ENCODE peak calls at places on chromosomes 2 and 18, in seven cellular contexts. C is transverse colon, M is HepG2, A is prostate gland, E is HCT116, X is K562, Z is stomach. W is an unnamed sample. For H3K4me1, the result is how much of the 10 kb centered on the place peaks cover.

GRCh38 chr2:219368690-219369108 is 19.0 kb downstream of the DNPEP start:
- DNase-seq in X (no peak), Z (no peak), M (no peak), C (no peak), A (peak), E (no peak), W (no peak)

GRCh38 chr18:13381907-13382682 is 163.5 kb downstream of the LDLRAD4 start:
- DNase-seq in E (no peak), M (no peak), C (peak), X (no peak), Z (peak), A (peak), W (peak)

GRCh38 chr2:3805120-3805519 is 101.7 kb downstream of the DCDC2C start:
- DNase-seq in M (peak), Z (no peak), C (no peak), E (peak), X (peak), A (peak), W (no peak)

GRCh38 chr2:157893611-157894010 is 17.5 kb upstream of the ACVR1 start:
- DNase-seq in A (no peak), E (no peak), M (no peak), Z (no peak), C (no peak), X (no peak), W (no peak)

GRCh38 chr18:48983793-48984437 is 33.1 kb upstream of the SMAD7 start:
- DNase-seq in A (no peak), E (no peak), C (no peak), X (no peak), Z (peak), M (peak), W (no peak)

GRCh38 chr2:37776487-37776886 is 105.0 kb upstream of the CDC42EP3 start:
- DNase-seq in E (peak), C (no peak), M (no peak), A (no peak), Z (no peak), X (no peak), W (no peak)

GRCh38 chr2:63053889-63054725 is 3.5 kb downstream of the OTX1 start:
- DNase-seq in A (peak), M (no peak), Z (no peak), E (no peak), C (peak), X (no peak), W (peak)

GRCh38 chr2:170815746-170816498 is 765 bp upstream of the GAD1 start:
- DNase-seq in M (peak), C (peak), E (peak), Z (peak), X (peak), A (peak), W (no peak)

GRCh38 chr2:17136895-17137294 is 381.3 kb downstream of the RAD51AP2 start:
- DNase-seq in M (no peak), X (no peak), C (no peak), E (no peak), Z (no peak), A (no peak), W (no peak)

GRCh38 chr2:136008205-136008865 is 22.9 kb upstream of the DARS1 start:
- DNase-seq in C (peak), E (no peak), X (no peak), A (no peak), Z (peak), M (no peak), W (peak)

GRCh38 chr2:170587937-170588336 is 127.2 kb upstream of the SP5 start:
- DNase-seq in A (no peak), M (no peak), X (no peak), Z (no peak), C (no peak), E (no peak), W (no peak)

GRCh38 chr2:59996830-59997229 is 556.6 kb downstream of the BCL11A start:
- DNase-seq in A (no peak), M (no peak), E (no peak), X (no peak), C (no peak), Z (no peak), W (no peak)

GRCh38 chr2:109494351-109494750 is 119.4 kb downstream of the SEPTIN10 start:
- DNase-seq in A (no peak), M (no peak), Z (peak), X (no peak), E (no peak), C (peak), W (no peak)

GRCh38 chr18:48894266-48894600 is 56.5 kb downstream of the SMAD7 start:
- DNase-seq in Z (no peak), M (no peak), E (no peak), X (no peak), C (no peak), A (no peak), W (peak)

GRCh38 chr2:109128048-109128465 is 948 bp upstream of the SH3RF3 start:
- DNase-seq in E (peak), M (peak), A (peak), X (peak), C (peak), Z (peak), W (peak)

GRCh38 chr2:17043173-17043572 is 377.5 kb upstream of the CYRIA start:
- DNase-seq in C (no peak), M (no peak), X (no peak), Z (no peak), A (no peak), E (no peak), W (no peak)

GRCh38 chr2:227029706-227030105 is 134.3 kb downstream of the COL4A4 start:
- DNase-seq in M (no peak), C (no peak), E (no peak), Z (no peak), X (no peak), A (no peak), W (no peak)

GRCh38 chr2:168469281-168469988 is 13.4 kb downstream of the CERS6 start:
- DNase-seq in C (no peak), A (no peak), M (no peak), X (no peak), E (no peak), Z (no peak), W (no peak)
- H3K4me1 ChIP-seq in C (half or more), A (under half), M (half or more), X (under half), E (under half), Z (under half), W (under half)

GRCh38 chr2:182318466-182319309 is 108.1 kb downstream of the PDE1A start:
- DNase-seq in X (no peak), E (no peak), A (no peak), C (no peak), M (no peak), Z (no peak), W (no peak)

GRCh38 chr2:182319556-182319955 is 107.3 kb downstream of the PDE1A start:
- DNase-seq in A (no peak), Z (no peak), X (no peak), M (no peak), E (no peak), C (no peak), W (no peak)

GRCh38 chr2:182321096-182321495 is 105.7 kb downstream of the PDE1A start:
- DNase-seq in Z (no peak), X (no peak), M (no peak), A (no peak), E (no peak), C (no peak), W (no peak)

GRCh38 chr2:182320106-182320505 is 106.7 kb downstream of the PDE1A start:
- DNase-seq in X (no peak), A (no peak), M (no peak), E (no peak), C (no peak), Z (no peak), W (no peak)

DNA sequence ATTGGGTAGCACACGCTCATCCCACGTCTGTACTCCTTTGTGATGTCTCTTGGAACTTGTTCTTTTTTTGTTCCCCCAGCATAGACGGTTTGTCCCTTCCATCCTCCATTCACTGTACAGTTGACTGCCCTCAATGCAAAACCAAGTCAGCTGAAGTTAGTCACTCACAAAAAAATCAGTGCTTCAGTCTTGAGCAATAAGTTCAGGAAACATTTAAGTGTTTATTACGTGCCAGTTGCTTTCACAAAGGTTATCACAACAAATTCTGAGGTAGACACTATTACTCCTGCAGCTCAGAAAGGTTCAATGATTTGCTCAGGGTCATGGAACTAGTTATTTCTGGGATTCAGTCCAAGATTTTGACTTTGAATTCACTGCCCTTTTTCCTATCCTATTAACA is 102.2 kb downstream of the PDE1A start:
- DNase-seq in E (no peak), M (no peak), Z (no peak), C (no peak), A (no peak), X (no peak), W (no peak)
- TF ChIP-seq POLR2AphosphoS5 in E (no peak), M (no peak), Z (no peak), C (no peak), A (no peak), X (no peak), W (no peak)

GRCh38 chr18:78711971-78712370 is 267.6 kb upstream of the SALL3 start:
- DNase-seq in M (no peak), E (no peak), X (no peak), Z (no peak), C (no peak), A (no peak), W (peak)
- TF ChIP-seq POLR2A in M (no peak), E (no peak), X (no peak), Z (no peak), C (no peak), A (no peak), W (no peak)

GRCh38 chr18:26515643-26516495 is 32.5 kb downstream of the KCTD1 start:
- DNase-seq in X (no peak), A (no peak), E (no peak), C (no peak), Z (no peak), M (no peak), W (no peak)
- H3K4me1 ChIP-seq in X (under half), A (under half), E (under half), C (under half), Z (under half), M (under half), W (under half)

W was measured in sigmoid colon.